ENCODE peak calls at places on chromosomes 6 and 20, in four cellular contexts. U, Z, A and F are unnamed samples.

GRCh38 chr20:39190666-39191570 is 228.8 kb downstream of the DHX35 start:
- DNase-seq in U (no peak), Z (no peak), A (no peak), F (no peak)

GRCh38 chr6:57158658-57159057 is 13.5 kb upstream of the BAG2 start:
- DNase-seq in U (no peak), Z (no peak), A (no peak), F (no peak)

GRCh38 chr6:27791182-27791939 is 120.8 kb downstream of the OR2B2 start:
- DNase-seq in U (peak), Z (peak), A (peak), F (peak)

GRCh38 chr6:45886776-45887175 is 128.9 kb downstream of the CLIC5 start:
- DNase-seq in U (no peak), Z (no peak), A (no peak), F (no peak)

GRCh38 chr6:122207794-122208193 is 191.7 kb upstream of the HSF2 start:
- DNase-seq in U (no peak), Z (no peak), A (no peak), F (no peak)

GRCh38 chr6:25601797-25602679 is 50.0 kb upstream of the SCGN start:
- DNase-seq in U (no peak), Z (peak), A (no peak), F (peak)

GRCh38 chr20:45972500-45973183 is 639 bp upstream of the ZNF335 start:
- DNase-seq in U (no peak), Z (no peak), A (no peak), F (peak)

GRCh38 chr20:10802201-10802600 is 128.4 kb upstream of the JAG1 start:
- DNase-seq in U (no peak), Z (no peak), A (no peak), F (no peak)

GRCh38 chr6:29813809-29814208 is 13.8 kb upstream of the HLA-G start:
- DNase-seq in U (no peak), Z (peak), A (no peak), F (no peak)

GRCh38 chr6:159943101-159943632 is 25.7 kb upstream of the IGF2R start:
- DNase-seq in U (no peak), Z (no peak), A (no peak), F (no peak)

GRCh38 chr6:160400426-160400825 is 52.2 kb downstream of the SLC22A3 start:
- DNase-seq in U (no peak), Z (peak), A (peak), F (no peak)

GRCh38 chr6:98463038-98463437 is 371.3 kb upstream of the POU3F2 start:
- DNase-seq in U (no peak), Z (no peak), A (no peak), F (no peak)

GRCh38 chr6:44064089-44064947 is 62.9 kb downstream of the MRPL14 start:
- DNase-seq in U (no peak), Z (peak), A (peak), F (peak)

GRCh38 chr6:25215881-25216280 is 63.3 kb upstream of the CARMIL1 start:
- DNase-seq in U (no peak), Z (no peak), A (no peak), F (no peak)

GRCh38 chr20:48461351-48461750 is 366.4 kb downstream of the PREX1 start:
- DNase-seq in U (no peak), Z (no peak), A (no peak), F (no peak)

GRCh38 chr6:16103708-16104107 is 25.2 kb upstream of the MYLIP start:
- DNase-seq in U (no peak), Z (no peak), A (no peak), F (no peak)

GRCh38 chr6:16539086-16539931 is 222.0 kb downstream of the ATXN1 start:
- DNase-seq in U (no peak), Z (no peak), A (no peak), F (no peak)

GRCh38 chr6:164812706-164813105 is 496.7 kb downstream of the C6orf118 start:
- DNase-seq in U (no peak), Z (no peak), A (no peak), F (no peak)

GRCh38 chr20:50928469-50928868 is 2.8 kb downstream of the ADNP start:
- DNase-seq in U (no peak), Z (peak), A (no peak), F (no peak)

GRCh38 chr6:121394151-121394550 is 41.3 kb upstream of the GJA1 start:
- DNase-seq in U (no peak), Z (no peak), A (no peak), F (no peak)

GRCh38 chr6:7148100-7148822 is 40.5 kb downstream of the RREB1 start:
- DNase-seq in U (no peak), Z (no peak), A (no peak), F (no peak)

GRCh38 chr6:5736016-5736738 is 270.5 kb downstream of the NRN1 start:
- DNase-seq in U (no peak), Z (no peak), A (peak), F (no peak)

GRCh38 chr6:135850882-135851281 is 619 bp upstream of the PDE7B start:
- DNase-seq in U (no peak), Z (no peak), A (no peak), F (no peak)

GRCh38 chr6:57246307-57246706 is 24.2 kb upstream of the RAB23 start:
- DNase-seq in U (no peak), Z (no peak), A (no peak), F (no peak)

GRCh38 chr20:59149678-59150504 is 13.7 kb upstream of the ZNF831 start:
- DNase-seq in U (no peak), Z (peak), A (no peak), F (peak)

GRCh38 chr6:146895772-146896061 is 296.9 kb downstream of the ADGB start:
- DNase-seq in U (no peak), Z (no peak), A (no peak), F (no peak)

GRCh38 chr20:22555791-22556564 is 28.4 kb downstream of the FOXA2 start:
- DNase-seq in U (no peak), Z (no peak), A (no peak), F (no peak)

GRCh38 chr20:34268851-34269668 is 27.8 kb downstream of the ASIP start:
- DNase-seq in U (no peak), Z (no peak), A (no peak), F (no peak)

GRCh38 chr6:112717401-112717800 is 370.3 kb downstream of the RFPL4B start:
- DNase-seq in U (no peak), Z (no peak), A (no peak), F (no peak)

GRCh38 chr20:1652960-1653359 is 4.6 kb downstream of the SIRPG start:
- DNase-seq in U (no peak), Z (peak), A (no peak), F (no peak)

GRCh38 chr6:168452685-168453377 is 11.8 kb downstream of the SMOC2 start:
- DNase-seq in U (no peak), Z (no peak), A (peak), F (no peak)

GRCh38 chr20:62998449-62998848 is 8.3 kb downstream of the BHLHE23 start:
- DNase-seq in U (no peak), Z (no peak), A (no peak), F (no peak)

DNA sequence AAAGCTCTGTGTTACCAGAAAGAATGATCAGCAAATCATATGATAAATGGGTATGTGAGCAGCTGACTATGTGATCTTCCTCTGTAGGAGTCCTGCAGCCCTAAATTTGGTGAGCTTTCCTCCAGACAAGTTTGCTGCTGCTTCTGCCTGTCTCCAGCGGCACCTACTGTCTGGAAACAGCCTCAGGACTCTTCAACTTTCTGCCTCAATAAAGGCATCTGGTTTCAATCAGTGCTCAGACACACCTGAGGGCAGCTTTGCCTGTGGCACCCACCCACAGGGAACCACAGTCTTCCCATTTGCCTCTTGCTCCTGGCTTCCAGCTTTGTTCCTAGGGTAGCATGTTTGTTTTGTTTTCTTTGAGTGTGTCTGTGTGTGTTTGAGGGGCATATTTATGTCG is 727.9 kb upstream of the MAN1A1 start:
- DNase-seq in U (no peak), Z (peak), A (no peak), F (no peak)
- TF ChIP-seq CTCF in U (peak), Z (no peak), A (no peak), F (no peak)

GRCh38 chr6:20400476-20401402 is 940 bp upstream of the E2F3 start:
- DNase-seq in U (no peak), Z (peak), A (peak), F (peak)
- TF ChIP-seq CTCF in U (peak), Z (no peak), A (peak), F (no peak)

GRCh38 chr20:38132156-38132909 is 32.7 kb downstream of the TGM2 start:
- DNase-seq in U (no peak), Z (no peak), A (no peak), F (no peak)
- TF ChIP-seq CTCF in U (no peak), Z (no peak), A (no peak), F (no peak)

DNA sequence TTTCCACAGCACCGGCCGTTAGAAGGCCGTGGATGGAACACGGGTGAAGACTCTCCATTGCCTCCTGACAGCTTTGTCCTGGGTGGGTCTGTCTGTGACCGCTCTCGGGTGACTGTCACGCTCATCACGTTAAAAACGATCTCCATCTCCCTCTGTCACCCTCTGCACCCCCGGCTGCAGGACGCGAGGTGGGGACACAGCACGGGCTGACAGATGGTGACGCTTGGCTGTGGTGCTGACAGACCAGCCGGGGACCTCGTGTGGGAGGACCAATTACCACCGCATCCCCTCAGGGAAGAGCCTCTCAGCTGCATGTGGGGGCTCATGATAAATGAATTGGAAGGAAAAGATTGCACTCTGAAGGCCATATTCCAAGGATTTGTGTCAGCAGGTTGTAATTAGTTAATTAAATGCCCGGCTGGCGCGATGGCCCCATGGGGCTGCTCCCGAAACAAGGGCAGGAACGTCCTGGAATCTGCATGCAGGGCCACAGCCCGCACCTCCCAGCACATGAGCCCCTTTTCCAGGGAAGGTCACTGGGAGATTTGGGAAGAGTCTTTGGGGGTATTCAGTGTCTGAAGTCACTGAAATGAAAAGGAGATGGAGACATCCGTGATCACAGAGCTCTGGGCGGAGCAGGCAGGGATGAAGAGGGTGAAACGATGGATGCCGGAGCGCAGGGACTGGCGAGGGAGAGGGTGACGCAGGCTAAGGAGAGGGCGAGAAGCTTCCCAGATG is 87.0 kb downstream of the ERMARD start:
- DNase-seq in U (no peak), Z (no peak), A (no peak), F (no peak)
- TF ChIP-seq CTCF in U (no peak), Z (no peak), A (no peak), F (no peak)

GRCh38 chr6:78770766-78771165 is 96.6 kb upstream of the IRAK1BP1 start:
- DNase-seq in U (no peak), Z (no peak), A (no peak), F (no peak)
- TF ChIP-seq CTCF in U (no peak), Z (no peak), A (no peak), F (no peak)

GRCh38 chr20:52312131-52312729 is 120.7 kb upstream of the ZFP64 start:
- DNase-seq in U (no peak), Z (peak), A (no peak), F (peak)

GRCh38 chr20:52318601-52319000 is 127.0 kb upstream of the ZFP64 start:
- DNase-seq in U (no peak), Z (no peak), A (no peak), F (no peak)

GRCh38 chr20:52311209-52311794 is 119.7 kb upstream of the ZFP64 start:
- DNase-seq in U (no peak), Z (no peak), A (no peak), F (no peak)

DNA sequence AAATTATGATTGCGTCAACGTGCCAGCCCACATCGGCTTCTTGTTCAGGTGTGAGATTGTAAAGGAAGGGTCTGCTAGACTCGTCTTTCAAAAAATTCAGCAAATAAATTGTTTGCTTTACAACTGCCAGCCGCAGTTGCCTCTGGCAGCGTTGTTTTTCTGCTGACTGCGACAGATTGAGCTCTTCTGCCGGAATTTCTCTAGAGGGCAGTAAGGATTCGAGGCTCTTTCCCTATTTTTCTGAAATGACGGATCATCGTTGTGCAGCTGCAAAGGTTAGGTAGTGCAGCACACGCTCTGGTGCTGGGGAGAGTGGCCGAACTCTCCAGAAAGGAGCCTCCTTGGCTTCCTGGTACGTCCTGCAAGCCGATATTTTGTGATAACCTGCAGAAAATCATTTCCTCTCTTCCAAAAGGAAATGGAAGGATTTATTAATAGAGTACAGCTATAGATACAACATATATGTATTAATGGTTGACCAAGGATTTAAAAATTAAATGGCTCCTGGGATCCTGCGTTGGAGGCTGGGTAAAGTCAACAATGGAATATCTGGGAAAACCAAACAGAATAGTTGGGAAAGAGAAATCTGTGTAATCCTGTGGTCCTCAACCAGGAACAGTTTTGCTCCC is 121.9 kb upstream of the ZFP64 start:
- DNase-seq in U (no peak), Z (no peak), A (no peak), F (no peak)
- TF ChIP-seq CTCF in U (peak), Z (no peak), A (no peak), F (no peak)

DNA sequence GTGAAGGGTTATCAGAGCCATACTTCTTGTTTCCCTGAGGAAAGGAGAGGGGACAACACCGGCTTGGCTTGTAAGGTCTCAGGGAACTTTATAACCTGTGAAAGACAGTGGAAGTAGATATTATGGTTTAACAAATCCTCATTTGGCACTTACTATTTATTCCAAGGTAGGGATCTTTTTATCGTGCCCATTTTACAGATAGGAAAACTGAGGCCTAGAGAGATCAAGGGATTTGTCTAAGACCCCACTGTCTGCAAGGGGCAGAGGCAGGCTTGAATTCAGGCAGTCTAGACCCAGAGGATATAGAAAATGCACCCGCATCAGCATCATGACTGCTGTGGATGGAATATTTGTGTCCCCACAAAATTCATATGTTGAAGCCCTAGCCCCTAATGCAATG is 118.4 kb upstream of the CST7 start:
- DNase-seq in U (no peak), Z (no peak), A (no peak), F (no peak)
- TF ChIP-seq CTCF in U (no peak), Z (no peak), A (no peak), F (no peak)